ENCODE peak calls at places on chromosome 4, in seven cellular contexts. One of them, this sample, is unnamed.
A peak's percentile ranks its signal among the peaks of the same experiment; 100 is the strongest.

GRCh38 chr4:5998333-5998936 is 19.8 kb downstream of the C4orf50 start:
- DNase-seq in NB4: peak; percentile 67
- DNase-seq in kidney: peak; percentile 82
- DNase-seq in pancreas: no peak
- DNase-seq in SK-N-SH: peak; percentile 88
- DNase-seq in NT2/D1: peak; percentile 71
- DNase-seq in breast epithelium: peak; percentile 28
- DNase-seq in this sample: peak; percentile 77

GRCh38 chr4:56757270-56757746 is 64.2 kb downstream of the SPINK2 start:
- DNase-seq in NB4: no peak
- DNase-seq in kidney: peak; percentile 82
- DNase-seq in pancreas: no peak
- DNase-seq in SK-N-SH: no peak
- DNase-seq in NT2/D1: no peak
- DNase-seq in breast epithelium: no peak
- DNase-seq in this sample: no peak

GRCh38 chr4:174314770-174315169 is 31.1 kb downstream of the CEP44 start:
- DNase-seq in NB4: peak; percentile 32
- DNase-seq in kidney: no peak
- DNase-seq in pancreas: no peak
- DNase-seq in SK-N-SH: no peak
- DNase-seq in NT2/D1: peak; percentile 8
- DNase-seq in breast epithelium: no peak
- DNase-seq in this sample: no peak

GRCh38 chr4:6113641-6114040 is 86.7 kb downstream of the JAKMIP1 start:
- DNase-seq in NB4: no peak
- DNase-seq in kidney: no peak
- DNase-seq in pancreas: no peak
- DNase-seq in SK-N-SH: no peak
- DNase-seq in NT2/D1: no peak
- DNase-seq in breast epithelium: no peak
- DNase-seq in this sample: no peak

GRCh38 chr4:80115368-80116181 is 42.5 kb upstream of the ANTXR2 start:
- DNase-seq in NB4: no peak
- DNase-seq in kidney: no peak
- DNase-seq in pancreas: no peak
- DNase-seq in SK-N-SH: no peak
- DNase-seq in NT2/D1: no peak
- DNase-seq in breast epithelium: no peak
- DNase-seq in this sample: no peak

GRCh38 chr4:112840061-112840460 is 203.1 kb downstream of the LARP7 start:
- DNase-seq in NB4: no peak
- DNase-seq in kidney: no peak
- DNase-seq in pancreas: no peak
- DNase-seq in SK-N-SH: no peak
- DNase-seq in NT2/D1: no peak
- DNase-seq in breast epithelium: no peak
- DNase-seq in this sample: no peak

GRCh38 chr4:166675411-166675810 is 558.9 kb downstream of the SPOCK3 start:
- DNase-seq in NB4: no peak
- DNase-seq in kidney: no peak
- DNase-seq in pancreas: no peak
- DNase-seq in SK-N-SH: no peak
- DNase-seq in NT2/D1: no peak
- DNase-seq in breast epithelium: no peak
- DNase-seq in this sample: no peak

GRCh38 chr4:139734875-139735380 is 69.3 kb downstream of the MGST2 start:
- DNase-seq in NB4: peak; percentile 77
- DNase-seq in kidney: peak; percentile 96
- DNase-seq in pancreas: peak; percentile 92
- DNase-seq in SK-N-SH: peak; percentile 97
- DNase-seq in NT2/D1: peak; percentile 59
- DNase-seq in breast epithelium: peak; percentile 80
- DNase-seq in this sample: no peak

GRCh38 chr4:9867746-9868425 is 86.5 kb downstream of the DRD5 start:
- DNase-seq in NB4: no peak
- DNase-seq in kidney: no peak
- DNase-seq in pancreas: no peak
- DNase-seq in SK-N-SH: no peak
- DNase-seq in NT2/D1: no peak
- DNase-seq in breast epithelium: no peak
- DNase-seq in this sample: no peak

GRCh38 chr4:96649536-96649935 is 809.6 kb downstream of the PDHA2 start:
- DNase-seq in NB4: peak; percentile 17
- DNase-seq in kidney: no peak
- DNase-seq in pancreas: no peak
- DNase-seq in SK-N-SH: no peak
- DNase-seq in NT2/D1: no peak
- DNase-seq in breast epithelium: no peak
- DNase-seq in this sample: no peak

GRCh38 chr4:164446516-164446915 is 307.4 kb upstream of the SMIM31 start:
- DNase-seq in NB4: no peak
- DNase-seq in kidney: no peak
- DNase-seq in pancreas: no peak
- DNase-seq in SK-N-SH: no peak
- DNase-seq in NT2/D1: no peak
- DNase-seq in breast epithelium: no peak
- DNase-seq in this sample: no peak

GRCh38 chr4:85776091-85776490 is 301.1 kb downstream of the ARHGAP24 start:
- DNase-seq in NB4: no peak
- DNase-seq in kidney: no peak
- DNase-seq in pancreas: no peak
- DNase-seq in SK-N-SH: no peak
- DNase-seq in NT2/D1: no peak
- DNase-seq in breast epithelium: no peak
- DNase-seq in this sample: no peak

GRCh38 chr4:166092797-166093196 is 219.8 kb downstream of the TLL1 start:
- DNase-seq in NB4: no peak
- DNase-seq in kidney: no peak
- DNase-seq in pancreas: no peak
- DNase-seq in SK-N-SH: no peak
- DNase-seq in NT2/D1: no peak
- DNase-seq in breast epithelium: no peak
- DNase-seq in this sample: no peak

GRCh38 chr4:151004222-151004621 is 10.9 kb downstream of the LRBA start:
- DNase-seq in NB4: peak; percentile 42
- DNase-seq in kidney: no peak
- DNase-seq in pancreas: no peak
- DNase-seq in SK-N-SH: no peak
- DNase-seq in NT2/D1: no peak
- DNase-seq in breast epithelium: no peak
- DNase-seq in this sample: no peak

GRCh38 chr4:67371563-67371962 is 173.7 kb downstream of the CENPC start:
- DNase-seq in NB4: no peak
- DNase-seq in kidney: no peak
- DNase-seq in pancreas: no peak
- DNase-seq in SK-N-SH: no peak
- DNase-seq in NT2/D1: peak; percentile 28
- DNase-seq in breast epithelium: no peak
- DNase-seq in this sample: no peak

GRCh38 chr4:39713691-39714090 is 15.8 kb downstream of the UBE2K start:
- DNase-seq in NB4: peak; percentile 50
- DNase-seq in kidney: no peak
- DNase-seq in pancreas: no peak
- DNase-seq in SK-N-SH: peak; percentile 18
- DNase-seq in NT2/D1: no peak
- DNase-seq in breast epithelium: no peak
- DNase-seq in this sample: no peak

GRCh38 chr4:52983563-52984303 is 121.6 kb downstream of the RASL11B start:
- DNase-seq in NB4: peak; percentile 68
- DNase-seq in kidney: no peak
- DNase-seq in pancreas: no peak
- DNase-seq in SK-N-SH: peak; percentile 49
- DNase-seq in NT2/D1: peak; percentile 22
- DNase-seq in breast epithelium: no peak
- DNase-seq in this sample: peak; percentile 32
- H3K4me3 ChIP-seq in NB4: no peak overlapping the region
- H3K4me3 ChIP-seq in kidney: no peak overlapping the region
- H3K4me3 ChIP-seq in pancreas: no peak overlapping the region
- H3K4me3 ChIP-seq in SK-N-SH: no peak overlapping the region
- H3K4me3 ChIP-seq in NT2/D1: no peak overlapping the region
- H3K4me3 ChIP-seq in breast epithelium: no peak overlapping the region
- H3K4me3 ChIP-seq in this sample: no peak overlapping the region

GRCh38 chr4:26127001-26127400 is 193.8 kb upstream of the RBPJ start:
- DNase-seq in NB4: no peak
- DNase-seq in kidney: no peak
- DNase-seq in pancreas: no peak
- DNase-seq in SK-N-SH: no peak
- DNase-seq in NT2/D1: no peak
- DNase-seq in breast epithelium: no peak
- DNase-seq in this sample: no peak
- H3K4me3 ChIP-seq in NB4: no peak overlapping the region
- H3K4me3 ChIP-seq in kidney: no peak overlapping the region
- H3K4me3 ChIP-seq in pancreas: no peak overlapping the region
- H3K4me3 ChIP-seq in SK-N-SH: no peak overlapping the region
- H3K4me3 ChIP-seq in NT2/D1: no peak overlapping the region
- H3K4me3 ChIP-seq in breast epithelium: no peak overlapping the region
- H3K4me3 ChIP-seq in this sample: no peak overlapping the region

GRCh38 chr4:183299464-183299863 is 20.6 kb downstream of the CLDN22 start:
- DNase-seq in NB4: no peak
- DNase-seq in kidney: no peak
- DNase-seq in pancreas: no peak
- DNase-seq in SK-N-SH: no peak
- DNase-seq in NT2/D1: no peak
- DNase-seq in breast epithelium: no peak
- DNase-seq in this sample: no peak
- H3K4me3 ChIP-seq in NB4: no peak overlapping the region
- H3K4me3 ChIP-seq in kidney: no peak overlapping the region
- H3K4me3 ChIP-seq in pancreas: no peak overlapping the region
- H3K4me3 ChIP-seq in SK-N-SH: no peak overlapping the region
- H3K4me3 ChIP-seq in NT2/D1: no peak overlapping the region
- H3K4me3 ChIP-seq in breast epithelium: no peak overlapping the region
- H3K4me3 ChIP-seq in this sample: no peak overlapping the region

GRCh38 chr4:2804449-2804972 is 11.6 kb downstream of the SH3BP2 start:
- DNase-seq in NB4: no peak
- DNase-seq in kidney: peak; percentile 68
- DNase-seq in pancreas: peak; percentile 51
- DNase-seq in SK-N-SH: no peak
- DNase-seq in NT2/D1: no peak
- DNase-seq in breast epithelium: no peak
- DNase-seq in this sample: no peak

GRCh38 chr4:2806392-2807355 is 13.8 kb downstream of the SH3BP2 start:
- DNase-seq in NB4: no peak
- DNase-seq in kidney: peak; percentile 90
- DNase-seq in pancreas: peak; percentile 73
- DNase-seq in SK-N-SH: peak; percentile 52
- DNase-seq in NT2/D1: no peak
- DNase-seq in breast epithelium: no peak
- DNase-seq in this sample: no peak

GRCh38 chr4:2805712-2806391 is 13.0 kb downstream of the SH3BP2 start:
- DNase-seq in NB4: no peak
- DNase-seq in kidney: peak; percentile 94
- DNase-seq in pancreas: peak; percentile 75
- DNase-seq in SK-N-SH: no peak
- DNase-seq in NT2/D1: no peak
- DNase-seq in breast epithelium: no peak
- DNase-seq in this sample: no peak

GRCh38 chr4:2803624-2804448 is 11.0 kb downstream of the SH3BP2 start:
- DNase-seq in NB4: peak; percentile 82
- DNase-seq in kidney: peak; percentile 73
- DNase-seq in pancreas: peak; percentile 54
- DNase-seq in SK-N-SH: no peak
- DNase-seq in NT2/D1: no peak
- DNase-seq in breast epithelium: no peak
- DNase-seq in this sample: no peak

GRCh38 chr4:2804973-2805501 is 12.2 kb downstream of the SH3BP2 start:
- DNase-seq in NB4: no peak
- DNase-seq in kidney: peak; percentile 77
- DNase-seq in pancreas: peak; percentile 54
- DNase-seq in SK-N-SH: no peak
- DNase-seq in NT2/D1: no peak
- DNase-seq in breast epithelium: no peak
- DNase-seq in this sample: no peak
- H3K4me3 ChIP-seq in NB4: no peak overlapping the region
- H3K4me3 ChIP-seq in kidney: no peak overlapping the region
- H3K4me3 ChIP-seq in pancreas: no peak overlapping the region
- H3K4me3 ChIP-seq in SK-N-SH: no peak overlapping the region
- H3K4me3 ChIP-seq in NT2/D1: no peak overlapping the region
- H3K4me3 ChIP-seq in breast epithelium: no peak overlapping the region
- H3K4me3 ChIP-seq in this sample: no peak overlapping the region

DNA sequence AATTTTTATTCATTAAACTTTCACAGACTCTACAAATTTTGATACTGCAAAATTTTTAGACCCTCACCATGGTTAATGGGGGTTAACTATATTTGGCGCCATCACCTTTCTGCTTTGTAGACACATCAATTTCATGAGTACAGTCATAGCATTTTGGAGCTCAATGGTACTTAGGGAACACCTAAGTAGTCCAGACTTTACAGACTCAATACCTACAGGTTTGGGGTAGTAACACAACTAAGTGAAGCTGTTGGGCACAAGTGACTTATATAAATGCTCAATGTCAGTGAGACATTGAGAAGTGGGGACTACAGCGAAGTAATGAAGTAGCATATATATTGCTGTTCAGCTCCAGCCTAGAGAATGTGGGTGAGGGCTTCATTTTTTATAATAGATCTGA is 7.5 kb downstream of the GPRIN3 start:
- DNase-seq in NB4: no peak
- DNase-seq in kidney: no peak
- DNase-seq in pancreas: no peak
- DNase-seq in SK-N-SH: no peak
- DNase-seq in NT2/D1: no peak
- DNase-seq in breast epithelium: no peak
- DNase-seq in this sample: no peak
- H3K4me3 ChIP-seq in NB4: no peak overlapping the region
- H3K4me3 ChIP-seq in kidney: peak overlapping the region; percentile 2
- H3K4me3 ChIP-seq in pancreas: no peak overlapping the region
- H3K4me3 ChIP-seq in SK-N-SH: no peak overlapping the region
- H3K4me3 ChIP-seq in NT2/D1: no peak overlapping the region
- H3K4me3 ChIP-seq in breast epithelium: no peak overlapping the region
- H3K4me3 ChIP-seq in this sample: no peak overlapping the region

This sample was measured in HAP-1.